ENCODE peak calls at places on chromosomes 12 and 14, in eight cellular contexts. W is osteoblast, L is gastrocnemius medialis, P is prostate gland, T is Peyer's patch, C is psoas muscle, D is right lobe of liver, E is left ventricle myocardium inferior. N is an unnamed sample.
A peak's percentile ranks its signal among the peaks of the same experiment; 100 is the strongest.

GRCh38 chr14:57136669-57137068 is 132.0 kb downstream of the EXOC5 start:
- DNase-seq in D (peak; percentile 55), E (peak; percentile 38), W (no peak), L (peak; percentile 13), C (peak; percentile 13), T (no peak), P (peak; percentile 5), N (no peak)

GRCh38 chr12:125015680-125016310 is 22.4 kb downstream of the BRI3BP start:
- DNase-seq in L (no peak), T (no peak), C (no peak), W (no peak), D (no peak), E (no peak), P (no peak), N (no peak)

GRCh38 chr14:24612186-24612585 is 2.7 kb upstream of the GZMH start:
- DNase-seq in L (no peak), W (no peak), C (no peak), T (no peak), P (no peak), E (no peak), D (no peak), N (no peak)

GRCh38 chr14:23531391-23531790 is 20.2 kb downstream of the ZFHX2 start:
- DNase-seq in P (no peak), D (no peak), W (peak; percentile 47), L (no peak), E (no peak), C (no peak), T (no peak), N (no peak)

GRCh38 chr14:24398298-24398942 is 383 bp upstream of the NYNRIN start:
- DNase-seq in W (no peak), E (peak; percentile 52), D (no peak), T (peak; percentile 49), C (no peak), P (no peak), L (no peak), N (no peak)

GRCh38 chr12:62860501-62861156 is 74.3 kb downstream of the PPM1H start:
- DNase-seq in C (no peak), E (no peak), T (no peak), D (no peak), W (no peak), P (no peak), L (no peak), N (no peak)

GRCh38 chr12:123064885-123065619 is 84.6 kb downstream of the ARL6IP4 start:
- DNase-seq in D (no peak), L (peak; percentile 83), E (no peak), T (no peak), W (no peak), C (no peak), P (no peak), N (no peak)

GRCh38 chr14:92892589-92892988 is 30.4 kb upstream of the CHGA start:
- DNase-seq in W (no peak), P (no peak), E (no peak), D (no peak), L (no peak), T (no peak), C (no peak), N (no peak)

GRCh38 chr12:16599081-16599480 is 6.9 kb downstream of the LMO3 start:
- DNase-seq in T (no peak), C (no peak), E (no peak), D (no peak), P (no peak), W (no peak), L (no peak), N (no peak)

GRCh38 chr12:23421556-23421955 is 527.9 kb downstream of the SOX5 start:
- DNase-seq in D (no peak), L (no peak), P (no peak), E (no peak), C (no peak), W (no peak), T (no peak), N (no peak)

GRCh38 chr12:103680591-103681065 is 93.6 kb downstream of the STAB2 start:
- DNase-seq in W (no peak), T (no peak), P (no peak), L (no peak), E (peak; percentile 72), D (no peak), C (peak; percentile 21), N (no peak)

GRCh38 chr12:52380271-52380694 is 5.2 kb downstream of the KRT84 start:
- DNase-seq in C (no peak), D (no peak), L (no peak), T (peak; percentile 63), P (peak; percentile 32), E (no peak), W (peak; percentile 90), N (no peak)
- TF ChIP-seq CTCF in C (peak; percentile 17), D (peak; percentile 25), L (no peak), T (no peak), P (peak; percentile 53), E (peak; percentile 64), W (peak; percentile 64), N (no peak)

GRCh38 chr12:42892702-42893101 is 303.2 kb upstream of the PRICKLE1 start:
- DNase-seq in C (no peak), D (no peak), L (no peak), T (no peak), E (no peak), W (peak; percentile 37), P (no peak), N (no peak)
- H3K4me3 ChIP-seq in C (no peak overlapping the region), D (no peak overlapping the region), L (no peak overlapping the region), T (no peak overlapping the region), E (no peak overlapping the region), W (no peak overlapping the region), P (no peak overlapping the region), N (no peak overlapping the region)

DNA sequence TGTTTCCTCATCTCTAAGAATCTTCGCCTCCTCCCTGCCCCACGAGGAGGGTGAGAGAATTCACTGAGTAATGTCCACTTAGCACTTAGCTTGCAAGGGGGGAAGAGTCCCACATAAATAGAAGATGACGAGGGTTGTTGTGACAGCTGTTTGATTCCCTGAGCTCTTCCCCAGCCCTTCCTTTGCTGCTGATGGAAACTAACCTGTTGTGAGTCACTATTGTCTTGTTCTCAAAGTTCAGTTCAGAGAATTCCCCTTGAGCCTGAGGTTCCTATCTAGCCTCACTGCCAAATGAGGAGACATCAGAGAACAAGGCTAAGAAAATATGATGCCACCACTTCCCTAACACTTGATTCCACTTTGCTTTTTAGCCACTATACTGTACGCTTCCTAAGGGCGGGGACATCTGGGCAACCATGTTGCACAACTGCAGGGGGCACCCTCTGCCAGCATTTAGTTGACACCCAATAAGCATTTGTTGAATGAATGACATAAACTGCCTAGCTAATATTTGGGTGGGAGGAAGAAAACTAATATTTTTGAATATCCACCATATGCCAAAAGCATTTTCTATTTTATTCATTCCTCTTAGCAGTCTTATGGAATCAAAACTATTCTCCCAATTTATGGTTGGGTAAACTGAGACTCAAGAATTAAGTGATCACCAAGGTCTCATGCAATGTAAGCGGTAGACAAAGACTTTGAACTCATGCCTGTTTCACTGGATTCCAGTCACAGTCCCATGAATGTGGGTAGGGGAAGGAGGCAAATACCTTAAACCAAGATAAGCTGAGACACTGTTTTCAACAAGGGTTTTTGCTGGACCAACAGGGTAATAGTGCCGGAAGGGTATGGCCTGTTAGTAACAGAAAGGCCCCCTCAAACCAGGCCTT is 77.6 kb downstream of the ZFP36L1 start:
- DNase-seq in W (peak; percentile 69), C (no peak), T (no peak), E (no peak), D (no peak), P (no peak), L (peak; percentile 66), N (no peak)
- H3K4me1 ChIP-seq in W (peaks cover 5% of the 10 kb centered on the region), C (peaks cover 4% of the 10 kb centered on the region), T (no peaks in the 10 kb centered on the region), E (peaks cover 19% of the 10 kb centered on the region), D (peaks cover 5% of the 10 kb centered on the region), P (no peaks in the 10 kb centered on the region), L (no peaks in the 10 kb centered on the region), N (peaks cover 24% of the 10 kb centered on the region)

GRCh38 chr12:67391034-67391433 is 121.9 kb downstream of the CAND1 start:
- DNase-seq in W (no peak), E (no peak), L (no peak), D (no peak), P (no peak), C (no peak), T (no peak), N (no peak)

GRCh38 chr12:67386869-67387570 is 117.9 kb downstream of the CAND1 start:
- DNase-seq in D (no peak), E (no peak), C (no peak), L (no peak), W (no peak), P (no peak), T (no peak), N (no peak)

GRCh38 chr12:67391656-67392055 is 122.5 kb downstream of the CAND1 start:
- DNase-seq in T (no peak), P (no peak), D (no peak), C (no peak), W (no peak), L (no peak), E (no peak), N (no peak)

DNA sequence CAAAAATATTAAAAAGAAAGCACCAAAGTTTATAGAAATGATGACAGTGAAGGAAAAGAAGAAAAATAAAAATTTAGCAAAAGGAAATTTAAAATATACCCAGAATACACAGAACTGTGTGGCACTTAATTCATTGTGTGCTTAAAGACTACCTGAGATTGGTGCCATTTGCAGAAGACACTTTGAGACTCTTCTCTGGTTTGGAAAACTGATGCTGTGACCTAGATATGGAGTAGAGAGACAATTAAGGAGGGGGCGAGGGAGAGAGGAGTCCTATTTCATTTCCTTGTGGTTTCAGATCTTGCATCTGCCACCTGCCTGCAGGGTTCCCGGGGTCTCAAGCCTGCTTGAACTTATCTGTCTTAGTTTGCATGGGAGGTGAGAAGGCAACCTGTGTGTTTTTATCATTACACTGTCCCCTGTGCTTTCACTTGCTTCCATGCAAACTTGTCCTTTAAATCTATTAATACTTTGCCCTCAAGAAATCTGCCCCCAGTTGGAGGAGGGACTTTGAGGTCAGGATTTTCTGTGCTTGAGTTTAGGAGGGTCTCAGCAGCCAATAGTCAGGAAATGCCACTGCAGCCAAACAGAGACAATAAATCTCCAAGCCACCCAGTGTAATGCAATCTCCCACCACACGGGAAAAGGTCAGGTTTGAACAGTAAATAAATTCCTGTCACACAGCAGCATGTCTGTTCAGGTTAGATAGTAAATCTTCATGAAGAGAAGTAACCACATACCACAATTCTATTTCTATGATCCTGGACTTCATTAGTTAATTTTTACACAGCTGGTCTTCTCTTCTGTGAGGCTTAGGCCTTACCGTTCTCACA is 119.4 kb downstream of the CAND1 start:
- DNase-seq in T (no peak), C (no peak), E (no peak), L (no peak), W (no peak), D (no peak), P (no peak), N (no peak)
- TF ChIP-seq CTCF in T (no peak), C (peak; percentile 47), E (peak; percentile 32), L (peak; percentile 25), W (peak; percentile 29), D (no peak), P (peak; percentile 43), N (no peak)

GRCh38 chr12:4272014-4272975 is 1.3 kb upstream of the CCND2 start:
- DNase-seq in C (peak; percentile 74), P (peak; percentile 49), W (peak; percentile 90), D (peak; percentile 71), L (peak; percentile 55), T (peak; percentile 88), E (peak; percentile 75), N (peak; percentile 83)
- H3K4me3 ChIP-seq in C (peak overlapping the region; percentile 69), P (peak overlapping the region; percentile 57), W (peak overlapping the region; percentile 47), D (peak overlapping the region; percentile 25), L (peak overlapping the region; percentile 65), T (peak overlapping the region; percentile 55), E (peak overlapping the region; percentile 86), N (peak overlapping the region; percentile 91)

GRCh38 chr12:104971276-104971675 is 13.2 kb upstream of the SLC41A2 start:
- DNase-seq in C (no peak), T (no peak), E (no peak), W (peak; percentile 53), D (no peak), P (no peak), L (no peak), N (no peak)
- H3K4me1 ChIP-seq in C (no peaks in the 10 kb centered on the region), T (no peaks in the 10 kb centered on the region), E (no peaks in the 10 kb centered on the region), W (peaks cover 7% of the 10 kb centered on the region), D (no peaks in the 10 kb centered on the region), P (no peaks in the 10 kb centered on the region), L (no peaks in the 10 kb centered on the region), N (no peaks in the 10 kb centered on the region)